ENCODE peak calls at places on chromosomes 12 and 14, in six cellular contexts. V, H, X, F, I and K are unnamed samples.

GRCh38 chr12:125393569-125393968 is 328.3 kb downstream of the AACS start:
- DNase-seq in V (no peak), H (no peak), X (no peak), F (no peak), I (no peak), K (no peak)

GRCh38 chr14:26138764-26139445 is 458.9 kb downstream of the NOVA1 start:
- DNase-seq in V (peak; percentile 20), H (no peak), X (no peak), F (no peak), I (no peak), K (no peak)

GRCh38 chr12:32895688-32896437 is 714 bp downstream of the PKP2 start:
- DNase-seq in V (no peak), H (peak; percentile 51), X (no peak), F (peak; percentile 62), I (no peak), K (no peak)

GRCh38 chr14:97408937-97409860 is 612.0 kb downstream of the VRK1 start:
- DNase-seq in V (no peak), H (no peak), X (no peak), F (no peak), I (no peak), K (no peak)

GRCh38 chr14:92452471-92452870 is 61.1 kb upstream of the RIN3 start:
- DNase-seq in V (no peak), H (no peak), X (no peak), F (no peak), I (no peak), K (no peak)

GRCh38 chr12:48883305-48884171 is 17.9 kb upstream of the RND1 start:
- DNase-seq in V (peak; percentile 91), H (peak; percentile 64), X (peak; percentile 95), F (peak; percentile 62), I (no peak), K (peak; percentile 24)

GRCh38 chr12:92233346-92234015 is 87.8 kb upstream of the BTG1 start:
- DNase-seq in V (no peak), H (no peak), X (no peak), F (no peak), I (no peak), K (no peak)

GRCh38 chr12:802242-802995 is 50.0 kb downstream of the WNK1 start:
- DNase-seq in V (no peak), H (no peak), X (no peak), F (no peak), I (no peak), K (peak; percentile 31)

GRCh38 chr12:132045751-132046150 is 96.0 kb downstream of the EP400 start:
- DNase-seq in V (no peak), H (no peak), X (no peak), F (no peak), I (no peak), K (no peak)

GRCh38 chr12:53560912-53561589 is 53.8 kb upstream of the NPFF start:
- DNase-seq in V (no peak), H (no peak), X (no peak), F (no peak), I (no peak), K (no peak)

GRCh38 chr12:53561590-53561953 is 54.3 kb upstream of the NPFF start:
- DNase-seq in V (no peak), H (no peak), X (no peak), F (no peak), I (no peak), K (peak; percentile 92)

GRCh38 chr12:53563452-53563851 is 56.2 kb upstream of the NPFF start:
- DNase-seq in V (no peak), H (no peak), X (no peak), F (no peak), I (no peak), K (no peak)

GRCh38 chr12:53560386-53560785 is 53.1 kb upstream of the NPFF start:
- DNase-seq in V (no peak), H (no peak), X (no peak), F (no peak), I (no peak), K (peak; percentile 66)

DNA sequence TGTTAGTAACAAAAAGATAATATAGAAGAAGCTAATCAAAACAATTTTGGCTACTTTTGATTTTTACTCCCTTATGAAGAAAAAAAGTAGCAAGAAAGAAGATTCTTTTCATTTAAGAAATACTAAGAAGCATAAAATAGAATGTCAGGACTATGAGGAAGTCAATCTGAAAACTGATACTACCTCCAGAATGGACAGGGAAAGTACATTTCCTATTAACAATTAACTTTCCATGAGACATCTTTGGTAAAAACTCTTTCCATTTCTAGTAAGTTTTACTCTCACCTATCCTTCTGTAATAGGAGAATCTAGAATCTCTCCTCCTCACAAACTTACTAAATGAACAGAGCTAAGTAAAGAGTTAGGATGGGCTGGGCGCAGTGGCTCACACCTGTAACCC is 51.3 kb upstream of the NPFF start:
- DNase-seq in V (no peak), H (no peak), X (no peak), F (no peak), I (no peak), K (no peak)
- H2BK5ac ChIP-seq in V (no peak overlapping the region), H (no peak overlapping the region), X (no peak overlapping the region), F (no peak overlapping the region), I (no peak overlapping the region), K (no peak overlapping the region)

GRCh38 chr12:46892034-46892705 is 66.4 kb upstream of the SLC38A4 start:
- DNase-seq in V (no peak), H (no peak), X (no peak), F (no peak), I (no peak), K (no peak)

GRCh38 chr12:46886541-46887041 is 60.8 kb upstream of the SLC38A4 start:
- DNase-seq in V (no peak), H (no peak), X (no peak), F (no peak), I (no peak), K (peak; percentile 51)

GRCh38 chr12:46891306-46891705 is 65.5 kb upstream of the SLC38A4 start:
- DNase-seq in V (no peak), H (no peak), X (no peak), F (no peak), I (no peak), K (peak; percentile 65)

GRCh38 chr12:46887870-46888269 is 62.1 kb upstream of the SLC38A4 start:
- DNase-seq in V (no peak), H (no peak), X (no peak), F (no peak), I (no peak), K (no peak)

DNA sequence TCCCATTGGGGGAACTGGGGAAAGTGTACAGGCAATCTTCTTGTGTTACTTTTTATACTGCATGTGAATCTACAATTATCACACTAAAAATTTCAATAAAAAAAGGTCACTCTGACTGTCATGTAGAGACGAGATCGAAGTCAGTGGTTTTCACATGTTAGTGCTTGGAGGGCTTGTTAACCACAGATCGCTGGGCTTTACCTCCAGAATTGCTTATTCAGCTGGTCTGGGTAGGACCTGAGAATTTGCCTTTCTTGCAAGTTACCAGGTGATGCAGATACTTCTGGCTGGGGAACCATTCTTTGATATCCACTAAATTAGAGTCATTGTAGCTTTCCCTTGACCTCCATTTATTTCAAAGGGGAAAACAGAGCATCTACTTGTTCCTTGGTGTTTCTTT is 62.8 kb upstream of the SLC38A4 start:
- DNase-seq in V (no peak), H (no peak), X (no peak), F (no peak), I (no peak), K (no peak)
- H2BK5ac ChIP-seq in V (no peak overlapping the region), H (no peak overlapping the region), X (no peak overlapping the region), F (no peak overlapping the region), I (no peak overlapping the region), K (no peak overlapping the region)

DNA sequence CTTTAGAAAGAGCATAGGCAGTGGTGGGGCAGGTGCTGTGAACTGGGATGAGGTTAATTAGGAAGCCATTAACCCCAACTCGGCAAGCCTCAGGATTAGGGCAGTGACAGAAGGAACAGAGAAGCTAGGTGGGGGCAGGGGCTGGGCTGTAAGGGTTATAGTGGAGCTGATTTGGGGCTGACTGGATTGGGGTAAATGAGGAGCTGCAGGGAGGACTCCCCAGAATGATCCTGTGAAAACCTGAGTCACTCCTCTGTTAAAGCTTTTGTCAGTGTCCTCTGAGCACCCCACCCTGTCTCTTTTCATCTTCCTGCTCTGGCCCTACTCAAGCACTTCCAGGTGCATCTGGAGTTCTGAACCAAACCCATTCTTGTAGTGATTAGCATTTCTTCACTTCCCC is 4.4 kb downstream of the KLC1 start:
- DNase-seq in V (no peak), H (no peak), X (no peak), F (no peak), I (no peak), K (no peak)
- H2BK5ac ChIP-seq in V (no peak overlapping the region), H (no peak overlapping the region), X (no peak overlapping the region), F (no peak overlapping the region), I (no peak overlapping the region), K (no peak overlapping the region)

DNA sequence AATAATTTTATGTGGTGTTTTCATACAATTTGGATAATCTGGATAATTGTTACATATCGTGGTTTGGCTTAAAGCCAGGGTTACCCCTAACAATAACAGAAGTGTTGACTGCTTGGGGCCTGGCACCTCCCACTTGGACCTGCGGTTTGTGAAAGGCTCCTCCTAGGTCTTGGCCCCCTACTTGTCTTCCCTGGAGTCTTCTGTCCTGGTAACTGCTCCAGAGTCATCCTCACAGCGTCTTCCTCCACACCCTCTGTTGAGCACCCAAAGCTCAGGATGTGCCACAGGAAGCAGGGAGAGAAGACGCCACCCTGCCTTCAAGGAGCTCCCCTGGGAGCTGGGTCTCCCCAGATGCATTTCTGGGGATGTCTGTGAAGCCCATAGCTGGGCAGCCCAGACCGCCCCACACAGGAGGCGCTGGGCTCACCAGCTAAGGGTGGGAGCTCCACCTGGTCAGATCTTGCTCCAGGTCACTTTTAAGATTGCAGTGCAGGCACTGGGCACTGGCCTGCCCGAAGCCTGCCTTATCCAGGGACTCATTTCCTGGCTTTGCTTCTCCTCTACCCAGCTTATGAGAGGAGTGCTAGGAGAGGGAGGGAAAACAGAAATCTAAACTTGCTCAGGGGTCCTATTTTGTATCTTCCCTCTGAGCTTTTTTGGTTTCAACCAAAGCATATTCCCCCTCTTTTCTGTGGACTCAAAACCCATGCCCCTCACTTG is 98.2 kb downstream of the ZFP36L1 start:
- DNase-seq in V (no peak), H (no peak), X (no peak), F (no peak), I (no peak), K (peak; percentile 22)
- H2BK5ac ChIP-seq in V (no peak overlapping the region), H (no peak overlapping the region), X (no peak overlapping the region), F (no peak overlapping the region), I (no peak overlapping the region), K (peak overlapping the region; percentile 84)